ENCODE peak calls at places on chromosomes 12 and 14, in six cellular contexts. Y is GM12865, G is lower lobe of right lung, R is SK-N-SH, U is neural progenitor cell, P is mesothelial cell of epicardium. D is an unnamed sample.
A peak's percentile ranks its signal among the peaks of the same experiment; 100 is the strongest.

GRCh38 chr14:103386632-103387329 is 1.6 kb downstream of the MARK3 start:
- DNase-seq in G (no peak), P (no peak), R (no peak), U (peak; percentile 61), Y (no peak), D (no peak)

GRCh38 chr14:92456215-92457017 is 57.2 kb upstream of the RIN3 start:
- DNase-seq in U (peak; percentile 83), Y (peak; percentile 82), G (peak; percentile 83), P (no peak), R (peak; percentile 55), D (no peak)

GRCh38 chr12:112005419-112006395 is 7.3 kb downstream of the TMEM116 start:
- DNase-seq in R (no peak), U (peak; percentile 35), G (peak; percentile 63), P (no peak), Y (no peak), D (no peak)

GRCh38 chr14:68139466-68140110 is 320.0 kb downstream of the RAD51B start:
- DNase-seq in Y (no peak), R (no peak), P (no peak), G (no peak), U (no peak), D (no peak)

GRCh38 chr14:60724080-60724618 is at the start of gene SIX4:
- DNase-seq in P (peak; percentile 71), R (peak; percentile 76), G (peak; percentile 71), U (peak; percentile 92), Y (peak; percentile 62), D (peak; percentile 90)

GRCh38 chr14:101471723-101472517 is 89.4 kb upstream of the DIO3 start:
- DNase-seq in G (no peak), P (peak; percentile 17), U (no peak), Y (no peak), R (no peak), D (peak; percentile 84)

GRCh38 chr12:128078311-128078851 is 188.6 kb upstream of the TMEM132C start:
- DNase-seq in Y (no peak), G (no peak), P (no peak), R (no peak), U (peak; percentile 44), D (peak; percentile 32)

GRCh38 chr12:52187640-52188039 is 4.2 kb downstream of the KRT80 start:
- DNase-seq in U (no peak), P (no peak), R (no peak), G (no peak), Y (no peak), D (no peak)

GRCh38 chr14:99203801-99204200 is 68.2 kb downstream of the BCL11B start:
- DNase-seq in R (no peak), U (no peak), Y (no peak), P (no peak), G (no peak), D (no peak)

GRCh38 chr12:22746720-22747119 is 121.7 kb downstream of the ETNK1 start:
- DNase-seq in P (no peak), R (no peak), G (no peak), U (no peak), Y (no peak), D (no peak)

GRCh38 chr12:57902371-57903042 is 38.9 kb upstream of the ATP23 start:
- DNase-seq in U (no peak), G (no peak), Y (no peak), R (no peak), P (no peak), D (no peak)

GRCh38 chr12:118356809-118357326 is 15.8 kb downstream of the TAOK3 start:
- DNase-seq in P (no peak), U (no peak), G (no peak), Y (peak; percentile 29), R (no peak), D (no peak)

GRCh38 chr12:131044760-131045381 is 91.2 kb downstream of the ADGRD1 start:
- DNase-seq in R (peak; percentile 64), G (peak; percentile 33), U (no peak), Y (no peak), P (no peak), D (no peak)

GRCh38 chr12:32907898-32908476 is 11.4 kb upstream of the PKP2 start:
- DNase-seq in U (no peak), P (no peak), R (no peak), Y (no peak), G (no peak), D (no peak)

GRCh38 chr12:69524331-69524630 is 54.1 kb downstream of the FRS2 start:
- DNase-seq in R (no peak), G (no peak), U (no peak), P (no peak), Y (no peak), D (no peak)

GRCh38 chr12:100926669-100927248 is 132.2 kb downstream of the ANO4 start:
- DNase-seq in U (peak; percentile 84), R (no peak), P (peak; percentile 37), G (no peak), Y (peak; percentile 1), D (no peak)

GRCh38 chr12:126196263-126196662 is 1131.0 kb downstream of the AACS start:
- DNase-seq in U (no peak), Y (no peak), P (no peak), G (no peak), R (no peak), D (no peak)

GRCh38 chr12:19783547-19784444 is 344.5 kb downstream of the AEBP2 start:
- DNase-seq in P (no peak), Y (no peak), R (no peak), G (no peak), U (peak; percentile 44), D (no peak)

GRCh38 chr12:64618953-64619590 is 8.8 kb downstream of the RASSF3 start:
- DNase-seq in P (no peak), R (no peak), U (no peak), G (no peak), Y (peak; percentile 77), D (no peak)

GRCh38 chr14:75399819-75400678 is 27.8 kb upstream of the JDP2 start:
- DNase-seq in R (peak; percentile 60), Y (no peak), G (peak; percentile 92), U (no peak), P (no peak), D (no peak)

GRCh38 chr12:92369061-92369460 is 223.4 kb upstream of the BTG1 start:
- DNase-seq in Y (no peak), P (no peak), R (no peak), G (no peak), U (no peak), D (no peak)

GRCh38 chr12:49057888-49058287 is 2.7 kb downstream of the KMT2D start:
- DNase-seq in R (peak; percentile 13), G (no peak), P (no peak), Y (no peak), U (peak; percentile 15), D (no peak)

GRCh38 chr12:106080111-106080732 is 58.5 kb downstream of the NUAK1 start:
- DNase-seq in G (no peak), P (no peak), R (no peak), U (peak; percentile 77), Y (no peak), D (no peak)

GRCh38 chr14:94388896-94389469 is 581 bp upstream of the SERPINA1 start:
- DNase-seq in R (no peak), P (no peak), Y (no peak), U (no peak), G (no peak), D (no peak)

GRCh38 chr14:59771577-59771976 is 99.0 kb downstream of the RTN1 start:
- DNase-seq in Y (no peak), R (peak; percentile 50), U (no peak), P (no peak), G (no peak), D (no peak)

GRCh38 chr14:75979641-75980422 is 2.0 kb downstream of the TGFB3 start:
- DNase-seq in U (no peak), G (no peak), Y (no peak), P (no peak), R (peak; percentile 77), D (no peak)

DNA sequence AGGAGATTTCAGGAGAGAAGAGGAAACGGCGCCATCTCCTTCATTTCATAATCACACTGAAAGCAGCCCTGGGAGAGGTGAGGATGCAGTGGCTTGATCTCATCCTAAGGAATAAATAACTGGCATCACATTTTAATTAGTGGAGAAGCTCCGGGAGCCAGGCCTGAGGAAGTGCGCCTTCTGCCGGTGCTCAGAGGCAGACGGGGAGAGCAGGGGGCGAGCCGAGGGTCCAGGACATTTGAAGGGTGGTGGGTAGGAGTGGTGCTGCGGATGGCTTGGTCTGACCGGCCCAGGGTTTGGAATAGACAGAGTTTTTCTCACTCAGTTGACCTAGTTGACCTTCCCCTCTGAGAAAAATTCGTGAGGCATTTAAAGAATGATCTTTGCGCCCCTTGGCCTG is 265.0 kb downstream of the CACNA1C start:
- DNase-seq in U (no peak), G (no peak), P (no peak), Y (no peak), R (no peak), D (no peak)
- TF ChIP-seq CTCF in U (peak; percentile 36), G (no peak), P (no peak), Y (no peak), R (no peak), D (peak; percentile 15)

DNA sequence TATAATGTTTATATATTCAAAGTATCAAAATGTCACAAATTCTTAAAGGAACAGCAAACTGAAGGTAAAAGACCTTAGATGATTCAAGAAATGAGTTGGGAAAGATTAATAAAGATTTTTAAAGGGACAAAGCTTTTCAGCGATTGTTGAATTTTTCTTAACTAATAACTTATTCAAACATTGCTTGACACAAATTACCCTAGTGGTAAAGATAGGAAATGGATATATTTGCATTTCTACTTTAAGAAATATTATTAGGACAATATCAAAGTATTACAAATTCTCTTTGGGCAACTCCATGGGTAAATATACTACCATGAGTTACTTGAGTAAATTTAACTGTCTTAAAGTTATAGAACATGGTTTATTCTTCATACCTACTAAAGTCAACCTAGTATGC is 266.0 kb upstream of the GARIN2 start:
- DNase-seq in U (no peak), R (no peak), P (no peak), G (no peak), Y (no peak), D (no peak)
- TF ChIP-seq CTCF in U (no peak), R (no peak), P (peak; percentile 62), G (no peak), Y (no peak), D (no peak)

DNA sequence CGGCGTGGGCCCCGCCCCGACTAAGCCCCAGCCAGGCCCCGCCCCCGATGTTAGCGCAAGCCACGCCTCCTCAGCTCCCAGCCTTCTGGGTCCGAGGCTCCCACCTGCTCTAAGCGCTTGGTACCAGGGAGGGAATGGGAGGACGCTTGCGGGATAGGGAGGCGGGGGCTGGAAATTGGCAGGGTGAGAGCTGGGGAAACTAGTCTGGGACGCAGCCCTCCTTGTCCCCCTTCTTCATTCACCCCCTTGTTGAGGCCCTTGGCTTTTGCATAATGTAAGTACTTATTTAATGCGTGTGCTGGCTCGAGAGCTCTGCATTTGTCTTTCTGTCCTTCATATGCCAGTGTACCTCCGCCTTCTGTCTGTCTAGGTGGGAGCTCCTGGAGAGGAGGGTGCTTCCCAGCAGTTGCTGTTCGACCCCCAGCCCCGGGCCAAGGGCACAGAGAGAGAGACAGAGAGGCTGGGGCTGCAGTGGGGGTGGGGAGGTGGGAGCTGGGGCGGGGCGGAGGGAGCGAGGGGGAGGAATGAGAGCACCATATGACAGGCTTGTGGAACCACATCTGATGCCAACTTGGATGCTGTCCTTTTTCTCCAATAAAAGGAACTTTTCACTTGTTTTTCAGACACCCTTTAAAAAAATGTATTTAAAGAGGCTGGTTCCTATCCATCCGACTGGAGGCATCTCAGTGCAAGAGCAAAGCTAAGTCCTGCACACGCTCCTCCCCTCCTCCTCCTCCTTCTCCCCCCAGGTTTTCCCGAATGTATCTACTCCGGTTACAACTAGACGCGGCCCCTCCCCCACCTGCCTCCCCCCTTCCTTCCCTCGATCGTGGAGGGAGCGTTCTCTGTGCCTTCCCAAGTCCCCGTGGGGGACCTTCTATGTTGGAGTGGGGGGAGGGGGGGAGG is 25.6 kb upstream of the MAP1LC3B2 start:
- DNase-seq in Y (peak; percentile 66), R (peak; percentile 94), P (peak; percentile 88), G (peak; percentile 82), U (peak; percentile 95), D (peak; percentile 91)
- TF ChIP-seq CTCF in Y (no peak), R (no peak), P (no peak), G (no peak), U (no peak), D (no peak)

GRCh38 chr12:54824402-54824801 is 29.9 kb upstream of the MUCL1 start:
- DNase-seq in G (no peak), Y (no peak), P (no peak), U (no peak), R (no peak), D (no peak)
- TF ChIP-seq CTCF in G (peak; percentile 15), Y (no peak), P (peak; percentile 74), U (peak; percentile 46), R (peak; percentile 50), D (no peak)